ENCODE peak calls at places on chromosomes 1 and 21, in four cellular contexts. L is K562, H is GM12892, N is GM12878. S is an unnamed sample.

GRCh38 chr1:152005360-152005912 is 11.8 kb upstream of the S100A10 start:
- DNase-seq in N (no peak), L (no peak), H (no peak), S (no peak)

GRCh38 chr1:160705176-160705745 is 6.4 kb downstream of the CD48 start:
- DNase-seq in N (no peak), L (no peak), H (no peak), S (no peak)

GRCh38 chr1:210822897-210823296 is 311.1 kb downstream of the KCNH1 start:
- DNase-seq in N (no peak), L (no peak), H (no peak), S (no peak)

GRCh38 chr1:151912973-151913372 is 3.7 kb upstream of the THEM4 start:
- DNase-seq in N (no peak), H (no peak), L (no peak), S (no peak)

GRCh38 chr1:224700915-224701531 is 84.9 kb downstream of the CNIH3 start:
- DNase-seq in N (peak; percentile 9), H (peak; percentile 25), L (peak; percentile 72), S (peak; percentile 32)

GRCh38 chr1:103514920-103515503 is 10.5 kb upstream of the RNPC3 start:
- DNase-seq in L (peak; percentile 13), H (no peak), N (peak; percentile 35), S (no peak)

GRCh38 chr1:234956821-234957329 is 171.8 kb downstream of the TOMM20 start:
- DNase-seq in N (no peak), H (no peak), L (peak; percentile 76), S (no peak)

GRCh38 chr1:38418195-38419030 is 371.8 kb upstream of the POU3F1 start:
- DNase-seq in L (no peak), H (no peak), N (no peak), S (no peak)

GRCh38 chr1:65265296-65266271 is 43.8 kb upstream of the DNAJC6 start:
- DNase-seq in N (no peak), H (peak; percentile 22), L (no peak), S (peak; percentile 32)

GRCh38 chr1:247156787-247157232 is 15.0 kb downstream of the ZNF124 start:
- DNase-seq in H (no peak), N (no peak), L (no peak), S (no peak)

GRCh38 chr1:176789571-176790090 is 326.7 kb downstream of the PAPPA2 start:
- DNase-seq in L (no peak), H (no peak), N (no peak), S (no peak)

GRCh38 chr1:54875000-54875399 is 12.0 kb downstream of the DHCR24 start:
- DNase-seq in N (no peak), H (no peak), L (peak; percentile 5), S (no peak)

GRCh38 chr1:113452921-113453770 is 62.8 kb downstream of the MAGI3 start:
- DNase-seq in H (no peak), L (peak; percentile 17), N (no peak), S (no peak)

GRCh38 chr1:19644761-19645543 is 841 bp downstream of the NBL1 start:
- DNase-seq in L (no peak), N (no peak), H (peak; percentile 67), S (peak; percentile 76)

GRCh38 chr1:52238474-52238873 is 96.6 kb downstream of the ZFYVE9 start:
- DNase-seq in N (no peak), H (no peak), L (no peak), S (no peak)

GRCh38 chr1:42587753-42588152 is 70.5 kb upstream of the PPIH start:
- DNase-seq in L (no peak), N (no peak), H (no peak), S (no peak)

GRCh38 chr1:211133841-211134669 is at the start of gene KCNH1:
- DNase-seq in N (peak; percentile 7), L (peak; percentile 95), H (peak; percentile 71), S (peak; percentile 87)

GRCh38 chr1:156882543-156882942 is 11.0 kb upstream of the PEAR1 start:
- DNase-seq in L (peak; percentile 83), H (no peak), N (no peak), S (no peak)

GRCh38 chr1:92995420-92996130 is 34.3 kb upstream of the DIPK1A start:
- DNase-seq in L (no peak), N (no peak), H (no peak), S (no peak)

GRCh38 chr1:65148548-65149390 is 766 bp downstream of the AK4 start:
- DNase-seq in H (peak; percentile 53), L (peak; percentile 64), N (peak; percentile 45), S (peak; percentile 43)

GRCh38 chr1:190583862-190584261 is 106.2 kb upstream of the BRINP3 start:
- DNase-seq in L (no peak), H (no peak), N (no peak), S (no peak)
- TF ChIP-seq POLR2A in L (no peak), H (no peak), N (no peak), S (no peak)

GRCh38 chr1:25918615-25919014 is 12.4 kb upstream of the STMN1 start:
- DNase-seq in L (no peak), N (no peak), H (no peak), S (no peak)

GRCh38 chr1:25926731-25927496 is 20.7 kb upstream of the STMN1 start:
- DNase-seq in H (no peak), N (no peak), L (peak; percentile 34), S (no peak)

GRCh38 chr1:25924454-25924853 is 18.2 kb upstream of the STMN1 start:
- DNase-seq in N (no peak), L (no peak), H (no peak), S (no peak)

GRCh38 chr1:25922064-25922632 is 15.9 kb upstream of the STMN1 start:
- DNase-seq in H (no peak), L (no peak), N (no peak), S (no peak)

GRCh38 chr1:25922633-25923567 is 16.7 kb upstream of the STMN1 start:
- DNase-seq in N (no peak), L (no peak), H (no peak), S (peak; percentile 22)
- TF ChIP-seq TAF1 in N (no peak), L (no peak), H (no peak), S (no peak)

GRCh38 chr1:18253093-18253492 is 145.5 kb downstream of the IGSF21 start:
- DNase-seq in L (no peak), H (no peak), N (no peak), S (no peak)

GRCh38 chr1:18244762-18245161 is 137.2 kb downstream of the IGSF21 start:
- DNase-seq in H (no peak), N (no peak), L (no peak), S (no peak)

GRCh38 chr1:18246543-18246942 is 138.9 kb downstream of the IGSF21 start:
- DNase-seq in L (peak; percentile 22), N (no peak), H (no peak), S (no peak)

GRCh38 chr1:18247151-18247550 is 139.6 kb downstream of the IGSF21 start:
- DNase-seq in L (no peak), N (no peak), H (no peak), S (no peak)

DNA sequence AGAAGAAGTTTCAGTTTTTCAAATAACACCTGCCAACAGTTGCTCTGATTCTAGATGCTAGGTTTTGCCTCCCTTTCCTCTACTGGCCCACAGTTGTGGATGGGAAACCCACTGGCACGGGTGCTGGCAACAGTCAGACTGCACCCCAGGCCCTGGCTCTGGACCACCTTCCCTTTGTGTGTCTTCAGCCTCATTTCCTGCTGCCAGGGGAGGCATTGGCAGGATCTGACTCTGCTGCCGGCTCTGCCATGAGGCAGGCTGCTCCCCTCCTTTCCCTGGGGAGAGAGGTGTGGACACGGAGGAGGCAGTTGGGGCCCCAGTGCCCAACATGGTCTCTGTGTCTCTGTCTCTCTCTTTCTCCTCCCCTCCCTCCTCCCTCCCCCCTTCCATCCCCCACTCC is 142.1 kb downstream of the IGSF21 start:
- DNase-seq in N (no peak), L (no peak), H (no peak), S (no peak)
- TF ChIP-seq POLR2A in N (no peak), L (no peak), H (no peak), S (no peak)

GRCh38 chr1:8421721-8422120 is 103.8 kb downstream of the SLC45A1 start:
- DNase-seq in L (no peak), N (no peak), H (no peak), S (no peak)
- TF ChIP-seq TAF1 in L (no peak), N (no peak), H (no peak), S (no peak)

GRCh38 chr1:145922266-145922665 is 3.7 kb upstream of the PEX11B start:
- DNase-seq in L (no peak), H (no peak), N (no peak), S (no peak)

GRCh38 chr1:145918144-145918991 is at the start of gene PEX11B:
- DNase-seq in L (peak; percentile 84), H (peak; percentile 87), N (peak; percentile 75), S (peak; percentile 85)

GRCh38 chr1:145917595-145917994 is 922 bp downstream of the PEX11B start:
- DNase-seq in L (no peak), N (no peak), H (no peak), S (no peak)

GRCh38 chr1:145916745-145917144 is 1.8 kb downstream of the PEX11B start:
- DNase-seq in L (no peak), N (no peak), H (no peak), S (no peak)

GRCh38 chr1:145918992-145919939 is 749 bp upstream of the PEX11B start:
- DNase-seq in L (peak; percentile 60), H (peak; percentile 88), N (no peak), S (no peak)
- TF ChIP-seq POLR2A in L (no peak), H (peak; percentile 46), N (peak; percentile 63), S (no peak)

DNA sequence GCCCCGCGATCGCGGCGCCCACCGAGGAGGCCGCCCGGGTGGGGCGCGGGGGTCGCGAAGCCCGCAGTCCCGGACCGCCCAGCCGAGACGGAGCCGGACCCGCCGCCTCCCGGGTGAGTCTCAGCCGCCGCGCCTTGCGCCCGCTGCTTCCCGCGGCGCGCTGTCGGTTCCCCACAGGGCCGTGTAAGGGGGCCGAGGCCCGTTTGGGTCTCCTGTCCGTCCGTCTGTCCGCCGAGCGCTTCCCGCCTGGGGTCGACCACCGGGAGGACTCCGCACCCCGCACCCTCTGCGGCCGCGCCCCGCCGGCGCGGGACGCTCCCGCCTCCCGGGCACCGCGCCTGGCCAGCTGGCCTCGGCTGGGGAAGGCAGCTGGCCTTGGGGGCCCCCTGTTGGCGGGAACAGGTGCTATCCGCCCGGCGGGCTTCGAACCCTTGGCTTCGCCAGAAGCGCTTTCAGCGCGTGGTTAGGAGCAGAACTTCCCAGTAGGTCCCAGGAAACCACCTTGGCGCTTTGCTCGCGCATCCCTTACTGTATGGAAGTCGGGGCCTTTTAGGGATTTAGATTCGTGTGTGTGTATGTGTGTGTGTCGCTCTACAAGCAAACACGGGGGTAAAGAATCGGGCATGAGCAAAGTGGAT is 414 bp downstream of the TMEM51 start:
- DNase-seq in H (peak; percentile 48), N (no peak), L (peak; percentile 82), S (peak; percentile 65)
- TF ChIP-seq TAF1 in H (no peak), N (no peak), L (no peak), S (no peak)

GRCh38 chr1:3900969-3901529 is 977 bp upstream of the C1orf174 start:
- DNase-seq in L (peak; percentile 98), N (peak; percentile 86), H (peak; percentile 89), S (peak; percentile 93)
- TF ChIP-seq POLR2A in L (peak; percentile 79), N (peak; percentile 64), H (no peak), S (no peak)

GRCh38 chr21:34887729-34888568 is 161.2 kb downstream of the RUNX1 start:
- DNase-seq in N (no peak), H (peak; percentile 64), L (peak; percentile 78), S (peak; percentile 65)

GRCh38 chr21:34884346-34884929 is 164.7 kb downstream of the RUNX1 start:
- DNase-seq in H (no peak), N (no peak), L (no peak), S (no peak)

GRCh38 chr21:34886554-34887385 is 162.3 kb downstream of the RUNX1 start:
- DNase-seq in H (no peak), L (peak; percentile 51), N (no peak), S (no peak)

GRCh38 chr21:34885125-34885524 is 164.0 kb downstream of the RUNX1 start:
- DNase-seq in N (no peak), H (no peak), L (no peak), S (no peak)

GRCh38 chr21:34885636-34886553 is 163.2 kb downstream of the RUNX1 start:
- DNase-seq in L (no peak), N (no peak), H (no peak), S (no peak)
- TF ChIP-seq TAF1 in L (no peak), N (no peak), H (no peak), S (no peak)

S was measured in GM12891.